ENCODE peak calls at places on chromosome 19, in ten cellular contexts. N, P, T, D, Q, V, Y, M, J and S are unnamed samples.
A peak's percentile ranks its signal among the peaks of the same experiment; 100 is the strongest.

GRCh38 chr19:494171-495046 is 1.9 kb upstream of the MADCAM1 start:
- DNase-seq in N (no peak), P (no peak), T (no peak), D (no peak), Q (no peak), V (no peak), Y (no peak), M (peak; percentile 63), J (no peak), S (no peak)

GRCh38 chr19:54704928-54705327 is 19.3 kb upstream of the KIR3DL3 start:
- DNase-seq in N (no peak), P (no peak), T (no peak), D (no peak), Q (no peak), V (no peak), Y (no peak), M (no peak), J (no peak), S (no peak)

GRCh38 chr19:35167251-35168119 is 12.9 kb downstream of the FXYD5 start:
- DNase-seq in N (no peak), P (no peak), T (no peak), D (no peak), Q (peak; percentile 7), V (no peak), Y (no peak), M (peak; percentile 48), J (no peak), S (no peak)

GRCh38 chr19:40575326-40575725 is 1.3 kb upstream of the SHKBP1 start:
- DNase-seq in N (no peak), P (no peak), T (no peak), D (no peak), Q (no peak), V (no peak), Y (no peak), M (no peak), J (peak; percentile 46), S (no peak)

GRCh38 chr19:11887247-11887617 is 350 bp upstream of the ZNF69 start:
- DNase-seq in N (no peak), P (no peak), T (no peak), D (peak; percentile 20), Q (no peak), V (no peak), Y (no peak), M (no peak), J (no peak), S (peak; percentile 51)

GRCh38 chr19:6047741-6048231 is 62.5 kb downstream of the RFX2 start:
- DNase-seq in N (no peak), P (no peak), T (no peak), D (no peak), Q (peak; percentile 59), V (no peak), Y (peak; percentile 24), M (no peak), J (no peak), S (peak; percentile 61)

GRCh38 chr19:36254848-36255247 is 39.9 kb downstream of the ZNF146 start:
- DNase-seq in N (no peak), P (no peak), T (no peak), D (no peak), Q (no peak), V (no peak), Y (no peak), M (no peak), J (no peak), S (no peak)

GRCh38 chr19:28949027-28949426 is 263.9 kb downstream of the UQCRFS1 start:
- DNase-seq in N (no peak), P (no peak), T (no peak), D (no peak), Q (no peak), V (no peak), Y (no peak), M (no peak), J (no peak), S (no peak)

DNA sequence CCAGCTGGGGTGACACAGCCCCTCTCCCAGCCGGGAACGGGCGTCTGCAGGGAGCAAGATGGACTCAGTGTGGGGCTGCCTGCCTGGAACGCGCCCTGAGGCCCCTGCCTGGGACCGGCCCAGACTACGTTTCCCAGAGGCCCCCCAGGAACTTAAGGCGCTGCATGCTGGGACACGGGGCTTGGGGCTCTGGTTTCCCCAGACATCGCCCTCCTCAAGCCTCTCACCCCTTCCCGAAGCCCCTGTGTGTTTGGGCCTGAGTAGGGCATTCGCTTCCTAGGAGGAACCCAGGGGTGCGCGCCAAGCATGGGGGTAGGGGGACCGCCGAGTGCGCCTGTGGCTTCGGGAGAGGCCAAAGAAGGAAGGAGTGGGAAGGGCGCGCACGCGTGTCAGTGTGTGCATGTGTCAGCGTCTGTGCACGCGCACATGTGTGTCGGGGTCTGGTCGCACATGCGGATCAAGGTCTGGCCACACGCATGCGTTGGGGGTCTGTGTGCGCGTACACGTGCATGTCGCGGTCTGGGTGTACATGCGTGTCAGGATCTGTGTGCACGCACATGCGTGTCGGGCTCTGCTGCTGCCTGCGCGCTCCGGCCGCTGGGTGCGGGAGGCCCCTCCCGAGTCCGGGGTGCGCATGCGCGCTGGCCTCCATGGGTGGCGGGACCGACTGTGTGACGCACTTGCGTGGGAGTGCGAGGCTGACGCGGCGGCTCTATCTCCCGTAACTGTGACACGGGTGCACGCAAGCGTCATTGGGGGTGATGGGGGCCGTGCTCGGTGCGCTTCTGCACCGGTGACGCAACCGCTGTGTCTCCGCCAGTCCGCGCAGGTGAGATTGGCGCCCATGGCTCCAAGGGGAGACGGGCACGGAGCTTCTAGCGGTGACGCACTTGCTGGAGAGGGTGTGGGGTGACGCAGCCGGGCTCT is 16.2 kb downstream of the ZNF331 start:
- DNase-seq in N (peak; percentile 50), P (peak; percentile 94), T (peak; percentile 90), D (peak; percentile 88), Q (peak; percentile 95), V (peak; percentile 92), Y (peak; percentile 90), M (peak; percentile 95), J (peak; percentile 97), S (peak; percentile 79)
- H3K4me3 ChIP-seq in N (peak overlapping the region; percentile 47), P (peak overlapping the region; percentile 74), T (peak overlapping the region; percentile 58), D (peak overlapping the region; percentile 32), Q (peak overlapping the region; percentile 68), V (peak overlapping the region; percentile 61), Y (peak overlapping the region; percentile 53), M (peak overlapping the region; percentile 62), J (peak overlapping the region; percentile 53), S (peak overlapping the region; percentile 63)

GRCh38 chr19:19649159-19649558 is 5.7 kb upstream of the GMIP start:
- DNase-seq in N (no peak), P (no peak), T (no peak), D (no peak), Q (no peak), V (no peak), Y (no peak), M (no peak), J (no peak), S (no peak)

GRCh38 chr19:19650331-19650730 is 6.9 kb upstream of the GMIP start:
- DNase-seq in N (no peak), P (no peak), T (no peak), D (no peak), Q (no peak), V (no peak), Y (no peak), M (no peak), J (no peak), S (no peak)

GRCh38 chr19:19649580-19649995 is 6.1 kb upstream of the GMIP start:
- DNase-seq in N (no peak), P (no peak), T (no peak), D (no peak), Q (no peak), V (no peak), Y (no peak), M (no peak), J (no peak), S (no peak)

GRCh38 chr19:19652482-19653295 is 9.2 kb upstream of the GMIP start:
- DNase-seq in N (no peak), P (no peak), T (no peak), D (no peak), Q (no peak), V (no peak), Y (no peak), M (no peak), J (no peak), S (no peak)

DNA sequence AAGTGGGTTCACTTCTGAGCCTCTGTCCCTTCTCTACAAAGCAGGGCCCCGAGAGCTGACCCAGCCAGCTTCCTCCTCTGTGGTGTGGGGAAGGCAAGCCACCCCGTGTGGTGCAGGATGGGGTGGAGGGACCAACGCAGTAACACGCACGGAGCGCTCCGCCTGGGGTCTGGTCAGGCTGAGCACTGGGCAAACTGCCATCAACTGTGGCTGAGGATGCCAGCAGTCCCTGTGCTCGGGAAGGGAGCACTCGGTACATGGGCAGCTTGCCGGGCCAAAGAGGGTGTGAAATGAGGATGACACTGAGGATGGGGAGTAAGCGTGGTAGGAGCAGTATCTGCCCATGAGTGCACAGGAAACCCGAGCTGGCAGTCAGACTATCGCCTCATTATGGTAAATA is 7.6 kb upstream of the GMIP start:
- DNase-seq in N (no peak), P (no peak), T (no peak), D (no peak), Q (no peak), V (no peak), Y (no peak), M (no peak), J (no peak), S (no peak)
- H3K36me3 ChIP-seq in N (peaks cover 64% of the 10 kb centered on the region), P (peaks cover 94% of the 10 kb centered on the region), T (peaks cover 100% of the 10 kb centered on the region), D (peaks cover 4% of the 10 kb centered on the region), Q (peaks cover 100% of the 10 kb centered on the region), V (peaks cover 67% of the 10 kb centered on the region), Y (no peaks in the 10 kb centered on the region), M (peaks cover 94% of the 10 kb centered on the region), J (peaks cover 47% of the 10 kb centered on the region), S (peaks cover 84% of the 10 kb centered on the region)

GRCh38 chr19:32822916-32823746 is 46.4 kb downstream of the SLC7A9 start:
- DNase-seq in N (no peak), P (no peak), T (no peak), D (no peak), Q (no peak), V (no peak), Y (no peak), M (no peak), J (no peak), S (no peak)

GRCh38 chr19:32823747-32824102 is 45.8 kb downstream of the SLC7A9 start:
- DNase-seq in N (no peak), P (no peak), T (no peak), D (no peak), Q (no peak), V (no peak), Y (no peak), M (no peak), J (no peak), S (no peak)

GRCh38 chr19:32824136-32824835 is 45.3 kb downstream of the SLC7A9 start:
- DNase-seq in N (no peak), P (no peak), T (no peak), D (no peak), Q (no peak), V (no peak), Y (no peak), M (no peak), J (no peak), S (peak; percentile 28)

GRCh38 chr19:32828139-32828538 is 41.4 kb downstream of the SLC7A9 start:
- DNase-seq in N (no peak), P (no peak), T (no peak), D (no peak), Q (no peak), V (no peak), Y (no peak), M (no peak), J (no peak), S (no peak)

GRCh38 chr19:32824906-32825608 is 44.5 kb downstream of the SLC7A9 start:
- DNase-seq in N (no peak), P (no peak), T (no peak), D (no peak), Q (no peak), V (no peak), Y (no peak), M (no peak), J (no peak), S (no peak)
- H3K4me3 ChIP-seq in N (no peak overlapping the region), P (no peak overlapping the region), T (no peak overlapping the region), D (no peak overlapping the region), Q (no peak overlapping the region), V (no peak overlapping the region), Y (no peak overlapping the region), M (no peak overlapping the region), J (no peak overlapping the region), S (no peak overlapping the region)

DNA sequence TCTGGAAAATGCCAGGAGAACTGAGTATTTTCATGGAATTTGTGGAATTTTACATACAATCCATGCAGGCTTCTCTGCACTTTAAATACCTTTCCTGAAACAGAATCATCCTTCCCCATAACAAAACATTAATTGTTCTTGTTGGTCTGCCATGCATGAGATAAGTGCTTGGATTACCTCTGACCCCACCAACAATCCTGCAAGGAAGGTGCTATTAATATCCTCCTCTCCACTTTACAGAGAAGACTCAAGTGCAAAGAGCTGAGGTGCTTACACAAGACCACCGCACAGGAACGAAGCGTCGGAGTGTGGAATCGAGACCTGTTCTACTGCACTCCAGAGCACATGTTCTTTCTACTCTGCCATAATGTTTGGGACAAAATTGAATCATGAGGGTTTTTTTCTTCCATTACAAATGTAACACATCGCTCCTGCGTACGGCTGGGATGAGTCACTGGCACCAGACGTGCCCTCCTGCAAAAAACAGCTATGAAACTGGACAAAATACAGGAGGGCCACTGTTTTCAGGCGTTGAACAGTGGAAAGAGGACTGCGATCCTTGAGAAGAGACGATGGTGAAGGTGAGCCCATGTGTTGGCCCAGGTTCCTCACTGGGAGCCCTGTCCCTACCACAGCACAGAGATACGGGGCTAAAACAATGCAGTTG is 12.9 kb upstream of the LRRC4B start:
- DNase-seq in N (no peak), P (no peak), T (no peak), D (no peak), Q (no peak), V (no peak), Y (no peak), M (no peak), J (no peak), S (no peak)
- H3K36me3 ChIP-seq in N (no peaks in the 10 kb centered on the region), P (no peaks in the 10 kb centered on the region), T (no peaks in the 10 kb centered on the region), D (no peaks in the 10 kb centered on the region), Q (no peaks in the 10 kb centered on the region), V (no peaks in the 10 kb centered on the region), Y (no peaks in the 10 kb centered on the region), M (no peaks in the 10 kb centered on the region), J (no peaks in the 10 kb centered on the region), S (no peaks in the 10 kb centered on the region)